ENCODE peak calls at places on chromosomes 13 and 19, in seven cellular contexts. J is Daoy; K is HEK293T; C is PC-9; N is activated T-helper 1 cell treated with anti-CD3 and anti-CD28 coated beads, Interleukin-12 subunit alpha, Interleukin-12 subunit beta, Interleukin-2, Interleukin-4 antibody, amounts not matched to agents 30 ng/mL and 10 ng/mL and 1 ng/mL, durations not matched to agents 14 hours and 24 hours and 36 hours; E is activated naive CD8-positive, alpha-beta T cell treated with anti-CD3 and anti-CD28 coated beads, Interleukin-2, amount 50 U/mL, for 24 hours; M is HS-27A. B is an unnamed sample.

GRCh38 chr19:1540353-1540925 is 16.6 kb downstream of the PLK5 start:
- DNase-seq in C (no peak), J (no peak), E (no peak), K (no peak), M (no peak), N (no peak), B (no peak)

GRCh38 chr13:97401421-97401820 is 32.5 kb upstream of the RAP2A start:
- DNase-seq in N (no peak), M (no peak), E (no peak), C (no peak), K (no peak), J (no peak), B (no peak)

GRCh38 chr19:21569497-21569870 is 64.1 kb downstream of the ZNF429 start:
- DNase-seq in J (no peak), K (no peak), N (peak; percentile 14), E (peak; percentile 16), M (no peak), C (peak; percentile 8), B (peak; percentile 25)

GRCh38 chr13:67075239-67075638 is 154.9 kb downstream of the PCDH9 start:
- DNase-seq in J (no peak), K (no peak), N (no peak), C (no peak), E (no peak), M (no peak), B (no peak)

GRCh38 chr13:85910962-85911361 is 111.7 kb upstream of the SLITRK6 start:
- DNase-seq in N (no peak), M (no peak), J (no peak), C (no peak), K (no peak), E (no peak), B (no peak)

GRCh38 chr19:46860846-46861690 is at the start of gene ARHGAP35:
- DNase-seq in N (no peak), E (peak; percentile 19), C (no peak), K (peak; percentile 85), M (no peak), J (peak; percentile 35), B (no peak)

GRCh38 chr13:28735481-28736029 is 16.8 kb upstream of the SLC46A3 start:
- DNase-seq in N (no peak), J (no peak), E (no peak), K (no peak), M (no peak), C (no peak), B (no peak)

GRCh38 chr13:63636231-63636993 is 2220.8 kb upstream of the PCDH20 start:
- DNase-seq in M (no peak), J (no peak), C (peak; percentile 0), K (peak; percentile 69), N (no peak), E (no peak), B (no peak)

GRCh38 chr19:34707661-34708060 is 26.4 kb upstream of the ZNF181 start:
- DNase-seq in N (no peak), J (no peak), K (no peak), E (no peak), C (no peak), M (no peak), B (no peak)

GRCh38 chr19:7762719-7763293 is at the start of gene CLEC4M:
- DNase-seq in N (no peak), C (no peak), J (no peak), M (no peak), K (no peak), E (no peak), B (no peak)

GRCh38 chr19:1154731-1155351 is 19.2 kb downstream of the SBNO2 start:
- DNase-seq in J (no peak), C (peak; percentile 80), M (no peak), N (no peak), K (no peak), E (no peak), B (no peak)

GRCh38 chr13:56975647-56976046 is 165.1 kb upstream of the PRR20A start:
- DNase-seq in N (no peak), C (no peak), K (no peak), J (no peak), M (no peak), E (no peak), B (no peak)

GRCh38 chr19:41232686-41233085 is 13.7 kb downstream of the AXL start:
- DNase-seq in K (no peak), N (no peak), J (no peak), C (no peak), M (no peak), E (no peak), B (no peak)

GRCh38 chr13:105591308-105591707 is 944.2 kb downstream of the EFNB2 start:
- DNase-seq in K (no peak), E (no peak), C (no peak), J (no peak), N (no peak), M (no peak), B (no peak)

GRCh38 chr13:37681295-37682032 is 82.9 kb upstream of the POSTN start:
- DNase-seq in M (no peak), J (no peak), C (no peak), N (no peak), E (no peak), K (no peak), B (no peak)

GRCh38 chr13:45206340-45206739 is 5.5 kb upstream of the KCTD4 start:
- DNase-seq in N (no peak), J (peak; percentile 75), M (peak; percentile 59), C (no peak), E (no peak), K (no peak), B (no peak)

GRCh38 chr13:52599037-52599852 is 43.0 kb upstream of the HNRNPA1L2 start:
- DNase-seq in E (no peak), J (peak; percentile 30), N (no peak), M (no peak), C (no peak), K (peak; percentile 51), B (no peak)